ENCODE peak calls at places on chromosomes 11 and 22, in four cellular contexts. I is ovary, F is spleen, Q is stomach. R is an unnamed sample.

GRCh38 chr11:27907534-27907933 is 200.4 kb downstream of the KIF18A start:
- DNase-seq in Q (no peak), I (no peak), F (no peak), R (no peak)

GRCh38 chr11:33830903-33831648 is 56.8 kb upstream of the FBXO3 start:
- DNase-seq in Q (no peak), F (no peak), I (no peak), R (no peak)

GRCh38 chr22:22720724-22721261 is 76.4 kb downstream of the GGTLC2 start:
- DNase-seq in I (no peak), F (no peak), Q (no peak), R (no peak)

GRCh38 chr11:69654660-69655478 is 13.9 kb downstream of the CCND1 start:
- DNase-seq in Q (no peak), I (no peak), F (no peak), R (no peak)

GRCh38 chr11:58027341-58027740 is 3.4 kb upstream of the OR6Q1 start:
- DNase-seq in I (no peak), F (no peak), Q (no peak), R (no peak)

GRCh38 chr11:92781151-92781550 is 188.3 kb upstream of the MTNR1B start:
- DNase-seq in Q (no peak), I (no peak), F (no peak), R (no peak)

GRCh38 chr22:44516841-44517240 is 18.8 kb upstream of the RTL6 start:
- DNase-seq in F (no peak), Q (no peak), I (no peak), R (no peak)

GRCh38 chr22:50436134-50436830 is 38.6 kb downstream of the SBF1 start:
- DNase-seq in Q (no peak), F (no peak), I (no peak), R (no peak)

GRCh38 chr11:22225190-22225589 is 32.3 kb downstream of the ANO5 start:
- DNase-seq in Q (no peak), I (no peak), F (no peak), R (no peak)

GRCh38 chr11:316891-317291 is 3.1 kb downstream of the IFITM1 start:
- DNase-seq in I (no peak), F (no peak), Q (no peak), R (no peak)

GRCh38 chr11:86128914-86129313 is 60.0 kb upstream of the PICALM start:
- DNase-seq in Q (no peak), F (no peak), I (no peak), R (no peak)

GRCh38 chr11:129258205-129258604 is 66.1 kb upstream of the ARHGAP32 start:
- DNase-seq in I (no peak), Q (no peak), F (no peak), R (no peak)

GRCh38 chr11:34978236-34979191 is 62.1 kb downstream of the PDHX start:
- DNase-seq in F (no peak), I (no peak), Q (no peak), R (no peak)

GRCh38 chr11:31199403-31199802 is 170.1 kb downstream of the DCDC1 start:
- DNase-seq in F (no peak), Q (no peak), I (no peak), R (no peak)

GRCh38 chr22:32619614-32620426 is 145.2 kb downstream of the FBXO7 start:
- DNase-seq in I (no peak), F (peak; percentile 42), Q (no peak), R (peak; percentile 29)

GRCh38 chr11:65503606-65503922 is 4.7 kb downstream of the MALAT1 start:
- DNase-seq in I (no peak), F (no peak), Q (no peak), R (no peak)

GRCh38 chr11:45924036-45924915 is 1.8 kb downstream of the LARGE2 start:
- DNase-seq in Q (no peak), I (peak; percentile 19), F (peak; percentile 71), R (peak; percentile 8)

GRCh38 chr11:2674681-2675131 is 25.1 kb downstream of the KCNQ1OT1 start:
- DNase-seq in F (peak; percentile 69), Q (peak; percentile 27), I (peak; percentile 46), R (no peak)

GRCh38 chr11:132405728-132406127 is 1035.3 kb downstream of the NTM start:
- DNase-seq in F (no peak), I (no peak), Q (no peak), R (no peak)

DNA sequence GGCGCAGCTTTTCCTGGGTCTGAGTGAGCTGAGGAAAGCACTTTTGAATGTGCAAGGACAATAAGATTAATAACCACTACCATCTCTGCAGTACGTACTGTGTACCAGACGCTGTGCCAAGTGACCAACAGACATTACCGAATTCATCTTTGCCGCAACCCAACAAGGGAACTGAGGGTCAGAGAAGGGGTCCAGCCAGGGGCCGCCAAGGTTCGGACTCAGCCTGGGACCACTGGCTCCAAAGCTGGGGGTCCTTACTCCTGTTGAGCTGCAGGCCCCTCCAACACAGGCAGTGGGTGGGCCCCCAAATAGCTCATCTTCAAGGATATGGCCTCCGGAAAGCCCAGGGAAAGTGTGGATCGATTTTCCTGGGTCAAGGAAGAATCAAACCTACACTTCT is 55.0 kb upstream of the EMID1 start:
- DNase-seq in I (no peak), F (peak; percentile 54), Q (peak; percentile 7), R (no peak)
- H3K4me1 ChIP-seq in I (peaks cover 3% of the 10 kb centered on the region), F (peaks cover 49% of the 10 kb centered on the region), Q (peaks cover 33% of the 10 kb centered on the region), R (peaks cover 43% of the 10 kb centered on the region)

GRCh38 chr11:110295487-110296225 is 758 bp downstream of the RDX start:
- DNase-seq in Q (peak; percentile 61), F (peak; percentile 93), I (peak; percentile 76), R (peak; percentile 51)

GRCh38 chr11:110297726-110298297 is 1.4 kb upstream of the RDX start:
- DNase-seq in I (no peak), F (no peak), Q (no peak), R (no peak)

GRCh38 chr11:110295086-110295485 is 1.3 kb downstream of the RDX start:
- DNase-seq in F (no peak), Q (no peak), I (no peak), R (no peak)

GRCh38 chr11:110297082-110297725 is 790 bp upstream of the RDX start:
- DNase-seq in I (no peak), Q (no peak), F (no peak), R (no peak)

GRCh38 chr11:110296226-110297081 is at the start of gene RDX:
- DNase-seq in F (peak; percentile 93), Q (peak; percentile 75), I (peak; percentile 80), R (peak; percentile 78)
- TF ChIP-seq POLR2A in F (no peak), Q (no peak), I (peak; percentile 65), R (peak; percentile 81)

GRCh38 chr22:17592201-17592600 is 28.9 kb downstream of the SLC25A18 start:
- DNase-seq in I (no peak), F (peak; percentile 19), Q (no peak), R (no peak)
- H3K4me1 ChIP-seq in I (no peaks in the 10 kb centered on the region), F (peaks cover 15% of the 10 kb centered on the region), Q (no peaks in the 10 kb centered on the region), R (no peaks in the 10 kb centered on the region)

GRCh38 chr11:47551086-47551485 is 1.8 kb downstream of the CELF1 start:
- DNase-seq in I (no peak), Q (no peak), F (no peak), R (no peak)

GRCh38 chr11:47552086-47552580 is 799 bp downstream of the CELF1 start:
- DNase-seq in I (no peak), F (no peak), Q (no peak), R (peak; percentile 44)

GRCh38 chr11:47553417-47553746 is 450 bp upstream of the CELF1 start:
- DNase-seq in I (no peak), F (no peak), Q (peak; percentile 27), R (no peak)

GRCh38 chr11:47550288-47551052 is 2.5 kb downstream of the CELF1 start:
- DNase-seq in I (peak; percentile 10), F (peak; percentile 64), Q (no peak), R (peak; percentile 45)

DNA sequence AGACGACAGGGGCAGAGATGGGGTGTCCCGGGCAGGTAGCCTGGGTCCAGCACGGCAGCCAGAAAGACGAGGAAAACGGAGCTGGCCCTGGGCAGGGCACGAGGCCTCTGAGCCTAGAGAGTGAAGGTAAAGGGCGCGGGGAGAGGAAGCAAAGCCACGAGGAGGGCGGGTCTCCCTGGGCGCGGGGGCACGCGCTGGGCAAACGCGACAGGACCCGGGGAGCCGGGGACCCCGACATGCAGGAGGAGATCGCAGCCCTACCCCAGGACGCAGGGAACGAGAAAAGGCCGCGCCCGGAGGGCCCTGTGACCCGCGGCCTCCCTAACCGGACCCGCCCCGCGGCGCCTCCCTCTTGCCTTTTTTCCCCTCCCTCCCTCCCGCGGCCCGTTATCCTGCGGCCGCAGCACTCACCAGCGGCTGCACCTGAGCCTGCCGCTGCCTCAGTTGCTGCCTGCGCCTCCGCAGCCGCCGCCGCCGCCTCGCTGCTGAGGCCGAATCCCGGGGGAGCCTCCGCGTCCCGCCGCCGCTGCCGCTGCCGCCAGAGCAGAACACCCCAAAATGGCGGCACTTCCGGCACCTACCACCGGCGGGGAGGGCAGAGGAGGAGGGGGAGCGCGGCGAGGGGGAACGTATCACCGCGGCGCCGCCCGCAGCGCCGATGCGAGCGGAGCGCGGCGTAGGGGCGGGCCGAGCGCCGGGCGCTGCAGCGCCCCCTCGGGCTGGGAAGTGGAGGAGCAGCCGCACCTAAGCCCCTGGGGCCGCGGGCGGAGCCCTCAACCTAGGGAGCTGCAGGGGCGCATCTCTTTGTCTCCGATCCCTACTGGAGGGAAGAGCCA is at the start of gene CELF1:
- DNase-seq in I (peak; percentile 93), Q (peak; percentile 92), F (peak; percentile 99), R (peak; percentile 90)
- TF ChIP-seq POLR2A in I (peak; percentile 63), Q (no peak), F (peak; percentile 46), R (peak; percentile 92)

GRCh38 chr11:116930586-116930985 is 93.2 kb upstream of the APOA1 start:
- DNase-seq in Q (no peak), I (no peak), F (no peak), R (no peak)
- H3K4me1 ChIP-seq in Q (peaks cover 51% of the 10 kb centered on the region), I (no peaks in the 10 kb centered on the region), F (peaks cover 71% of the 10 kb centered on the region), R (peaks cover 42% of the 10 kb centered on the region)

DNA sequence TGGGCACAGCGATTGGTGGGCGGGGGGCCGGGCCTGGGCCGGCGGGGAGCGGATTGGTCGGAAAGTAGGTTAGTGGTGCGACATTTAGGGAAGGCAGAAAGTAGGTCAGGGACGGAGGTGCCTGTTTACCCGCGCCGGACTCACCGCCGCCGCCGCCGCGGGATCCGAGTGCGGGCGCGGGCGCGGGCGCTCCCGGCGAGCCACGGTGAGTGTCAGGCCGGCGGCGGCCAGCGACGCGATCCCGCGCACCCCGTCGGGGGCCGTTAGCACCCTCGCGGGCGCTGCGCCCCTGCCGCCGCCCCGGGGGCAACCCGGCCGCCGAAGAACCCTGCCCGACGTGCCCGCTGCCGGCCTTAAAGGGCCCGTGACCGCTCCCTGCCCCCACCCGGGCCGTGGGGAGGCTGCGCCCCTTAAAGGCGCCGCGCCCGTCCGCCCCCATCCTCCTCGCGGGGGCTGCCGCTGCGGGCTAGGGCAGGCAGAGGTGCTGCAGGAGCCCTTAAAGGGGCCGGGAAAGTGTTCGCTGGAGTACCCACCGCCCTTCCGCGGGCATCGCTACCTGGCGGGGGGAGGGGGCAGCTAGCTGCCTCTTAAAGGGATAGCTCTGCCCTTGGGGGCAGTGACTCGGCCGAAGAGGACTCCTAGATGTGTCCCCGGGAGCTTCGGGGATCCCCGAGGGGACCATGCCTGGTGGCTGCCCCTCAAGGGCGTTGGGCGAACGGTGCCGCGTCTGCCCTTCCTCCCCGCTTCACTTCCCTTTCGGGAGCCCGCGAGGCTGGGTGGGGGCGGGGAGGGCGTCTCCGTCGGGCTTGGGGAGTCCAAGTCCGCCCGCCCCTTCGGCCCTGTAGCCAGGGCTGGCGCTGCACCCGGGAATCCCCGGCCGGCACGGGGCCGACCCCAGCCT is at the start of gene BMAL1:
- DNase-seq in Q (peak; percentile 57), I (peak; percentile 74), F (peak; percentile 96), R (peak; percentile 63)
- TF ChIP-seq POLR2A in Q (no peak), I (peak; percentile 81), F (peak; percentile 15), R (peak; percentile 93)